ENCODE peak calls at places on chromosome 16, in five cellular contexts. One of them, this sample, is unnamed.

GRCh38 chr16:54290203-54291106 is 3.9 kb upstream of the IRX3 start:
- DNase-seq in ACHN: no peak
- DNase-seq in stimulated activated CD4-positive, alpha-beta T cell treated with anti-CD3 and anti-CD28 coated beads, Interleukin-2, amount 100 ng/mL, for 24 hours: no peak
- DNase-seq in NCI-H2081: no peak
- DNase-seq in right cardiac atrium: peak; percentile 66
- DNase-seq in this sample: no peak

GRCh38 chr16:70675851-70676513 is 9.9 kb downstream of the MTSS2 start:
- DNase-seq in ACHN: no peak
- DNase-seq in stimulated activated CD4-positive, alpha-beta T cell treated with anti-CD3 and anti-CD28 coated beads, Interleukin-2, amount 100 ng/mL, for 24 hours: no peak
- DNase-seq in NCI-H2081: no peak
- DNase-seq in right cardiac atrium: peak; percentile 76
- DNase-seq in this sample: no peak

GRCh38 chr16:67115649-67116048 is 5.9 kb downstream of the PHAF1 start:
- DNase-seq in ACHN: peak; percentile 96
- DNase-seq in stimulated activated CD4-positive, alpha-beta T cell treated with anti-CD3 and anti-CD28 coated beads, Interleukin-2, amount 100 ng/mL, for 24 hours: no peak
- DNase-seq in NCI-H2081: no peak
- DNase-seq in right cardiac atrium: no peak
- DNase-seq in this sample: no peak

GRCh38 chr16:58912571-58912970 is 178.5 kb upstream of the GOT2 start:
- DNase-seq in ACHN: no peak
- DNase-seq in stimulated activated CD4-positive, alpha-beta T cell treated with anti-CD3 and anti-CD28 coated beads, Interleukin-2, amount 100 ng/mL, for 24 hours: no peak
- DNase-seq in NCI-H2081: no peak
- DNase-seq in right cardiac atrium: no peak
- DNase-seq in this sample: no peak

GRCh38 chr16:88292007-88292940 is 90.5 kb upstream of the ZNF469 start:
- DNase-seq in ACHN: no peak
- DNase-seq in stimulated activated CD4-positive, alpha-beta T cell treated with anti-CD3 and anti-CD28 coated beads, Interleukin-2, amount 100 ng/mL, for 24 hours: no peak
- DNase-seq in NCI-H2081: no peak
- DNase-seq in right cardiac atrium: no peak
- DNase-seq in this sample: no peak

GRCh38 chr16:53571763-53572162 is 68.8 kb upstream of the AKTIP start:
- DNase-seq in ACHN: no peak
- DNase-seq in stimulated activated CD4-positive, alpha-beta T cell treated with anti-CD3 and anti-CD28 coated beads, Interleukin-2, amount 100 ng/mL, for 24 hours: no peak
- DNase-seq in NCI-H2081: no peak
- DNase-seq in right cardiac atrium: no peak
- DNase-seq in this sample: no peak

GRCh38 chr16:66248096-66248495 is 118.4 kb upstream of the CDH5 start:
- DNase-seq in ACHN: no peak
- DNase-seq in stimulated activated CD4-positive, alpha-beta T cell treated with anti-CD3 and anti-CD28 coated beads, Interleukin-2, amount 100 ng/mL, for 24 hours: no peak
- DNase-seq in NCI-H2081: no peak
- DNase-seq in right cardiac atrium: peak; percentile 94
- DNase-seq in this sample: no peak

GRCh38 chr16:67190448-67191399 is 788 bp upstream of the EXOC3L1 start:
- DNase-seq in ACHN: no peak
- DNase-seq in stimulated activated CD4-positive, alpha-beta T cell treated with anti-CD3 and anti-CD28 coated beads, Interleukin-2, amount 100 ng/mL, for 24 hours: no peak
- DNase-seq in NCI-H2081: no peak
- DNase-seq in right cardiac atrium: no peak
- DNase-seq in this sample: no peak

GRCh38 chr16:48676836-48677235 is 66.9 kb upstream of the N4BP1 start:
- DNase-seq in ACHN: no peak
- DNase-seq in stimulated activated CD4-positive, alpha-beta T cell treated with anti-CD3 and anti-CD28 coated beads, Interleukin-2, amount 100 ng/mL, for 24 hours: no peak
- DNase-seq in NCI-H2081: no peak
- DNase-seq in right cardiac atrium: no peak
- DNase-seq in this sample: no peak

GRCh38 chr16:28010671-28011070 is 52.8 kb downstream of the GSG1L start:
- DNase-seq in ACHN: no peak
- DNase-seq in stimulated activated CD4-positive, alpha-beta T cell treated with anti-CD3 and anti-CD28 coated beads, Interleukin-2, amount 100 ng/mL, for 24 hours: no peak
- DNase-seq in NCI-H2081: no peak
- DNase-seq in right cardiac atrium: no peak
- DNase-seq in this sample: no peak

GRCh38 chr16:52603015-52603414 is 56.1 kb upstream of the TOX3 start:
- DNase-seq in ACHN: no peak
- DNase-seq in stimulated activated CD4-positive, alpha-beta T cell treated with anti-CD3 and anti-CD28 coated beads, Interleukin-2, amount 100 ng/mL, for 24 hours: no peak
- DNase-seq in NCI-H2081: no peak
- DNase-seq in right cardiac atrium: no peak
- DNase-seq in this sample: no peak

GRCh38 chr16:12259258-12259657 is 282.7 kb downstream of the SNX29 start:
- DNase-seq in ACHN: no peak
- DNase-seq in stimulated activated CD4-positive, alpha-beta T cell treated with anti-CD3 and anti-CD28 coated beads, Interleukin-2, amount 100 ng/mL, for 24 hours: no peak
- DNase-seq in NCI-H2081: no peak
- DNase-seq in right cardiac atrium: no peak
- DNase-seq in this sample: no peak

GRCh38 chr16:89827383-89828198 is 684 bp upstream of the SPIRE2 start:
- DNase-seq in ACHN: peak; percentile 82
- DNase-seq in stimulated activated CD4-positive, alpha-beta T cell treated with anti-CD3 and anti-CD28 coated beads, Interleukin-2, amount 100 ng/mL, for 24 hours: peak; percentile 10
- DNase-seq in NCI-H2081: peak; percentile 43
- DNase-seq in right cardiac atrium: peak; percentile 77
- DNase-seq in this sample: peak; percentile 46

GRCh38 chr16:28091706-28092105 is 28.2 kb upstream of the GSG1L start:
- DNase-seq in ACHN: no peak
- DNase-seq in stimulated activated CD4-positive, alpha-beta T cell treated with anti-CD3 and anti-CD28 coated beads, Interleukin-2, amount 100 ng/mL, for 24 hours: no peak
- DNase-seq in NCI-H2081: no peak
- DNase-seq in right cardiac atrium: no peak
- DNase-seq in this sample: no peak

GRCh38 chr16:85446846-85447656 is 166.1 kb upstream of the GSE1 start:
- DNase-seq in ACHN: no peak
- DNase-seq in stimulated activated CD4-positive, alpha-beta T cell treated with anti-CD3 and anti-CD28 coated beads, Interleukin-2, amount 100 ng/mL, for 24 hours: no peak
- DNase-seq in NCI-H2081: peak; percentile 54
- DNase-seq in right cardiac atrium: no peak
- DNase-seq in this sample: no peak

GRCh38 chr16:54284319-54284930 is 2.2 kb downstream of the IRX3 start:
- DNase-seq in ACHN: peak; percentile 9
- DNase-seq in stimulated activated CD4-positive, alpha-beta T cell treated with anti-CD3 and anti-CD28 coated beads, Interleukin-2, amount 100 ng/mL, for 24 hours: no peak
- DNase-seq in NCI-H2081: no peak
- DNase-seq in right cardiac atrium: peak; percentile 60
- DNase-seq in this sample: no peak

GRCh38 chr16:28172331-28172730 is 39.4 kb downstream of the XPO6 start:
- DNase-seq in ACHN: no peak
- DNase-seq in stimulated activated CD4-positive, alpha-beta T cell treated with anti-CD3 and anti-CD28 coated beads, Interleukin-2, amount 100 ng/mL, for 24 hours: no peak
- DNase-seq in NCI-H2081: no peak
- DNase-seq in right cardiac atrium: no peak
- DNase-seq in this sample: no peak

GRCh38 chr16:3564889-3565141 is 12.4 kb downstream of the NLRC3 start:
- DNase-seq in ACHN: no peak
- DNase-seq in stimulated activated CD4-positive, alpha-beta T cell treated with anti-CD3 and anti-CD28 coated beads, Interleukin-2, amount 100 ng/mL, for 24 hours: no peak
- DNase-seq in NCI-H2081: no peak
- DNase-seq in right cardiac atrium: no peak
- DNase-seq in this sample: no peak

GRCh38 chr16:55021595-55022475 is 91.2 kb downstream of the IRX5 start:
- DNase-seq in ACHN: peak; percentile 54
- DNase-seq in stimulated activated CD4-positive, alpha-beta T cell treated with anti-CD3 and anti-CD28 coated beads, Interleukin-2, amount 100 ng/mL, for 24 hours: no peak
- DNase-seq in NCI-H2081: no peak
- DNase-seq in right cardiac atrium: no peak
- DNase-seq in this sample: no peak

GRCh38 chr16:74830646-74831045 is 56.0 kb upstream of the FA2H start:
- DNase-seq in ACHN: no peak
- DNase-seq in stimulated activated CD4-positive, alpha-beta T cell treated with anti-CD3 and anti-CD28 coated beads, Interleukin-2, amount 100 ng/mL, for 24 hours: no peak
- DNase-seq in NCI-H2081: no peak
- DNase-seq in right cardiac atrium: no peak
- DNase-seq in this sample: no peak

GRCh38 chr16:50314665-50315064 is 48.3 kb downstream of the ADCY7 start:
- DNase-seq in ACHN: no peak
- DNase-seq in stimulated activated CD4-positive, alpha-beta T cell treated with anti-CD3 and anti-CD28 coated beads, Interleukin-2, amount 100 ng/mL, for 24 hours: no peak
- DNase-seq in NCI-H2081: no peak
- DNase-seq in right cardiac atrium: peak; percentile 22
- DNase-seq in this sample: no peak

GRCh38 chr16:89217388-89218191 is at the start of gene ZNF778:
- DNase-seq in ACHN: peak; percentile 91
- DNase-seq in stimulated activated CD4-positive, alpha-beta T cell treated with anti-CD3 and anti-CD28 coated beads, Interleukin-2, amount 100 ng/mL, for 24 hours: peak; percentile 81
- DNase-seq in NCI-H2081: peak; percentile 45
- DNase-seq in right cardiac atrium: peak; percentile 95
- DNase-seq in this sample: peak; percentile 91

GRCh38 chr16:620700-621525 is 9.9 kb upstream of the WFIKKN1 start:
- DNase-seq in ACHN: no peak
- DNase-seq in stimulated activated CD4-positive, alpha-beta T cell treated with anti-CD3 and anti-CD28 coated beads, Interleukin-2, amount 100 ng/mL, for 24 hours: no peak
- DNase-seq in NCI-H2081: no peak
- DNase-seq in right cardiac atrium: no peak
- DNase-seq in this sample: no peak

GRCh38 chr16:89373355-89374110 is 116.8 kb downstream of the ANKRD11 start:
- DNase-seq in ACHN: no peak
- DNase-seq in stimulated activated CD4-positive, alpha-beta T cell treated with anti-CD3 and anti-CD28 coated beads, Interleukin-2, amount 100 ng/mL, for 24 hours: no peak
- DNase-seq in NCI-H2081: no peak
- DNase-seq in right cardiac atrium: no peak
- DNase-seq in this sample: peak; percentile 56

GRCh38 chr16:58022601-58023371 is 2.8 kb upstream of the MMP15 start:
- DNase-seq in ACHN: peak; percentile 67
- DNase-seq in stimulated activated CD4-positive, alpha-beta T cell treated with anti-CD3 and anti-CD28 coated beads, Interleukin-2, amount 100 ng/mL, for 24 hours: no peak
- DNase-seq in NCI-H2081: peak; percentile 56
- DNase-seq in right cardiac atrium: peak; percentile 93
- DNase-seq in this sample: peak; percentile 42

GRCh38 chr16:80968386-80969113 is 38.1 kb downstream of the CMC2 start:
- DNase-seq in ACHN: peak; percentile 95
- DNase-seq in stimulated activated CD4-positive, alpha-beta T cell treated with anti-CD3 and anti-CD28 coated beads, Interleukin-2, amount 100 ng/mL, for 24 hours: no peak
- DNase-seq in NCI-H2081: no peak
- DNase-seq in right cardiac atrium: no peak
- DNase-seq in this sample: peak; percentile 57

This sample was measured in dermis microvascular lymphatic vessel endothelial cell.